ENCODE peak calls at places on chromosomes 7 and 10, in eight cellular contexts. X, H, I, M, G, S, V and Q are unnamed samples.

GRCh38 chr10:112955736-112956421 is 5.8 kb downstream of the TCF7L2 start:
- DNase-seq in I (no peak), G (no peak), H (peak; percentile 40), S (no peak), V (no peak), M (no peak), X (peak; percentile 32), Q (no peak)

GRCh38 chr10:1551636-1552338 is 185.5 kb downstream of the ADARB2 start:
- DNase-seq in G (no peak), V (no peak), X (no peak), S (no peak), I (no peak), M (no peak), H (no peak), Q (no peak)

GRCh38 chr10:98577168-98577567 is 130.4 kb upstream of the HPS1 start:
- DNase-seq in H (no peak), X (no peak), S (no peak), G (no peak), I (no peak), M (no peak), V (no peak), Q (no peak)

GRCh38 chr7:95843286-95843685 is 70.9 kb downstream of the DYNC1I1 start:
- DNase-seq in H (no peak), M (peak; percentile 59), I (no peak), X (no peak), G (no peak), S (no peak), V (no peak), Q (no peak)

GRCh38 chr7:40482794-40483374 is 348.1 kb downstream of the SUGCT start:
- DNase-seq in S (no peak), X (no peak), M (no peak), V (no peak), I (no peak), G (no peak), H (no peak), Q (no peak)

GRCh38 chr10:57723305-57723704 is 544.4 kb downstream of the IPMK start:
- DNase-seq in V (no peak), X (no peak), I (no peak), S (no peak), G (no peak), H (no peak), M (peak; percentile 50), Q (no peak)

GRCh38 chr10:106727170-106727569 is 437.3 kb downstream of the SORCS1 start:
- DNase-seq in V (no peak), X (no peak), M (no peak), H (no peak), G (no peak), I (no peak), S (no peak), Q (no peak)

GRCh38 chr7:137091396-137091795 is 222.9 kb downstream of the CHRM2 start:
- DNase-seq in M (peak; percentile 72), V (no peak), X (peak; percentile 67), H (peak; percentile 20), S (peak; percentile 21), I (no peak), G (no peak), Q (no peak)

GRCh38 chr10:46293832-46294640 is 7.2 kb downstream of the ANTXRL start:
- DNase-seq in G (no peak), V (peak; percentile 57), I (no peak), H (no peak), X (no peak), S (peak; percentile 45), M (no peak), Q (no peak)

GRCh38 chr7:877312-878232 is 1.2 kb downstream of the GET4 start:
- DNase-seq in S (peak; percentile 72), I (no peak), H (no peak), V (no peak), X (peak; percentile 82), G (no peak), M (peak; percentile 55), Q (peak; percentile 57)

GRCh38 chr10:115355162-115355760 is 262.1 kb downstream of the ATRNL1 start:
- DNase-seq in G (no peak), S (peak; percentile 74), M (peak; percentile 92), I (peak; percentile 44), X (peak; percentile 82), H (peak; percentile 43), V (no peak), Q (no peak)

GRCh38 chr7:73766556-73767229 is 3.4 kb downstream of the CLDN3 start:
- DNase-seq in M (no peak), S (no peak), X (no peak), H (no peak), V (no peak), G (no peak), I (no peak), Q (peak; percentile 63)

GRCh38 chr10:129090618-129091366 is 376.2 kb upstream of the MGMT start:
- DNase-seq in I (no peak), H (no peak), S (no peak), X (no peak), G (no peak), M (no peak), V (no peak), Q (no peak)

DNA sequence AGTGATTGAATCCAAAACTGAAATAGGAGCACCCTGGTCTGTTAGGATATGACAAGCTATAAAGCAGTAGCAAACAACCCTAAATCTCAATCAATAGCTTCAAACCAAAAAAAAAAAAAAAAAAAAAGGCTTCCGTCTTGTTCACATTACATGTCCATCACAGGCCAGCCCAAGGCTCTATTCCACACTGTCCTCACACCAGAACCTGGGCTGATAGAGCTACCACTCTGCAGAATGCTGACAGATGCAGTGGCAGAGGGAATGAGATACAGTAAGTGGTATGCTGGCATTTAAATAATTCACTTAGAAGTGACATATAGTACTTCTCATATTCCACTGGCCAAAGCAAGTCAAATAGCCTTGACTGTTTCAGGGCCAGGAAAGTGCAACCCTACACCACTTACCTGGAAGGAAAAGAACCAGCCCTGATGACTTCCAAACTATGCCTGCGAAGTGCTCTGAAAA is 5.8 kb downstream of the CDCA7L start:
- DNase-seq in M (no peak), G (no peak), S (no peak), I (no peak), X (no peak), H (no peak), V (no peak), Q (no peak)
- H3K4me3 ChIP-seq in M (peak overlapping the region; percentile 13), G (no peak overlapping the region), S (no peak overlapping the region), I (no peak overlapping the region), X (no peak overlapping the region), H (no peak overlapping the region), V (no peak overlapping the region), Q (no peak overlapping the region)

DNA sequence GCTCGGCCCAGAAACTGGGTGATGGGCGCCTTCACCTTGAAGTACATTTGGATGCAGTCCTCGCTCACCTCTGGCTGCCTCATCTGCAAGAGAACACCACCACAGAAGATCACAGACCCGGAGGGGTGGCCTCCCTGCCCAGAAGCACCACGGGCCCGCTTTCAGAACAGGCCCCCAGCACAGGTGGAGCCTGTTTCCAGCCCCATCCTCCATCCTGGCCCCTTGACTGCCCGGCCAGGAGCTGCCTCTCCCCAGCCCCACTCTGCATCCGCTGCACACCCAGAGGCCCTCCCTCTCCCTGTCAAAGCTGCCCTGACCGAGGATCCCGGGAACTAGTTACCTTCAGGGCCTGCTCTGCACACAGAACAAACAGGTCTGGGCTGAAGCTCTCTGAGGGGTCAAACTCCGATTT is 724 bp downstream of the CFAP46 start:
- DNase-seq in V (no peak), M (no peak), H (no peak), X (peak; percentile 30), S (peak; percentile 36), G (no peak), I (no peak), Q (no peak)
- H3K4me3 ChIP-seq in V (peak overlapping the region; percentile 47), M (peak overlapping the region; percentile 62), H (peak overlapping the region; percentile 50), X (peak overlapping the region; percentile 47), S (no peak overlapping the region), G (peak overlapping the region; percentile 77), I (peak overlapping the region; percentile 57), Q (no peak overlapping the region)

DNA sequence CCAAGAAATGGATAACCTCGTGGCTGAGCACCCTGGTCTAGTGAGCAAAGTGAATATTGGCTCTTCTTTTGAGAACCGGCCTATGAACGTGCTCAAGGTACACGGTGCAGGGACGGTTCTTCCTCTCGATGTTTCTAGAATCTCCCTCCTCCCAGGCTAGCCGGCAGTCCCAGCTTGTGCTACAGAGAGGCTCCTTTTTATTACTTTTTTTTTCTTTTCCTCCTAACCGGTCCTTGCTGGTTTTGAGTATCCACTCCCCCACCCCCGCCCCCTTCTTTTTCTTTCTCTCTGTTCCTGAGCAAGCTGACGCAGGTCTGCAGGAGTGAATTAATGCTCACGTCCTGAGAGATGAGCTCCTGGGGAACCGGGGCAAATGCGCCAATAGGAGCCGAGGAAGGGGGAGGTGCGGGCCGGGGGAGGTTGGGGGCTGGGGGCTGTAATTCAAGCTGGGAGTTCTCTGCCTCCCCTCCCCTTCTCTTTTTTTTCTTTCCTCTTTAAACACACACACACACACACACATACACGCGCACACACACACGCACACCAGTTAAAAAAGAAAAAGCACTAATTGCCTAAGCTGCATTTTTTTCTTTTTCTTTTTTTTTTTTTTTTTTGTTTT is 6.5 kb downstream of the CPA2 start:
- DNase-seq in M (peak; percentile 94), G (no peak), V (no peak), I (peak; percentile 31), X (peak; percentile 87), S (no peak), H (no peak), Q (no peak)
- H3K4me3 ChIP-seq in M (peak overlapping the region; percentile 40), G (peak overlapping the region; percentile 45), V (peak overlapping the region; percentile 28), I (no peak overlapping the region), X (no peak overlapping the region), S (no peak overlapping the region), H (peak overlapping the region; percentile 30), Q (no peak overlapping the region)

DNA sequence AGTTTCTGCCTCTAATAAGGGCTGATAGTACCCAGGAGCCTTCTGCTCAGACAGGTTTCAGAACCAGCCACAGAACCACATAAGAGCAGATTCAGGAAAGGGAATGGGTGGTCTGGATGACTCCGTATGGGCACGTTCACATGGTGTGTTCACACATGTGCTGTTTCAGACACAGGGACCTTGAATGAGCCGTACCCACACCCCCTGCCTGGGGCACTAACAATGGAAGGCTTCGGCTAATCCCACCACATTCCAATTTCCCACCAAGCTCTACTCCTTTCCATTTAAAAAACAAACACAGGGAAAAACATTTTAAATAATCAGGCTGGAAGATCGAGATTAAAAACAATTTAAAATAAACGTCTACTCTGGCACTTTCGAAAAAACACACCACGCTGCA is 217.3 kb downstream of the GRID1 start:
- DNase-seq in S (no peak), V (no peak), H (no peak), X (no peak), M (no peak), I (no peak), G (no peak), Q (no peak)
- H3K4me3 ChIP-seq in S (no peak overlapping the region), V (no peak overlapping the region), H (no peak overlapping the region), X (no peak overlapping the region), M (no peak overlapping the region), I (no peak overlapping the region), G (no peak overlapping the region), Q (no peak overlapping the region)